ENCODE peak calls at places on chromosomes 13 and 19, in ten cellular contexts. F is fibroblast of pulmonary artery, M is nephron progenitor cell, Q is tibial nerve, T is endothelial cell, S is lower lobe of right lung, X is tibial artery, V is cardiac fibroblast, H is MCF 10A, U is brain microvascular endothelial cell. G is an unnamed sample.

GRCh38 chr13:46160474-46161066 is 21.4 kb downstream of the LCP1 start:
- DNase-seq in F (peak), M (peak), Q (no peak), T (peak), S (no peak), X (no peak), V (peak), H (peak), U (peak), G (peak)

GRCh38 chr13:45602183-45602582 is 13.4 kb downstream of the ERICH6B start:
- DNase-seq in F (peak), M (no peak), Q (no peak), T (no peak), S (no peak), X (no peak), V (peak), H (no peak), U (peak), G (no peak)

GRCh38 chr13:101556676-101557121 is 104.2 kb downstream of the ITGBL1 start:
- DNase-seq in F (peak), M (no peak), Q (no peak), T (no peak), S (no peak), X (peak), V (peak), H (no peak), U (no peak), G (no peak)

GRCh38 chr19:38034153-38034835 is 127.3 kb downstream of the SIPA1L3 start:
- DNase-seq in F (peak), M (no peak), Q (peak), T (no peak), S (no peak), X (peak), V (no peak), H (no peak), U (peak), G (no peak)

GRCh38 chr19:28290963-28291657 is 921.8 kb downstream of the UQCRFS1 start:
- DNase-seq in F (no peak), M (no peak), Q (no peak), T (no peak), S (no peak), X (no peak), V (no peak), H (no peak), U (no peak), G (no peak)

GRCh38 chr19:31546561-31546960 is 197.3 kb upstream of the TSHZ3 start:
- DNase-seq in F (no peak), M (no peak), Q (no peak), T (no peak), S (no peak), X (no peak), V (no peak), H (no peak), U (no peak), G (no peak)

GRCh38 chr13:102170295-102170694 is 231.6 kb downstream of the FGF14 start:
- DNase-seq in F (no peak), M (no peak), Q (no peak), T (no peak), S (no peak), X (no peak), V (no peak), H (no peak), U (no peak), G (no peak)

GRCh38 chr19:49475191-49475932 is 1.3 kb downstream of the FLT3LG start:
- DNase-seq in F (no peak), M (no peak), Q (no peak), T (no peak), S (no peak), X (no peak), V (no peak), H (no peak), U (no peak), G (no peak)

GRCh38 chr19:43380771-43381386 is 27.4 kb downstream of the CD177 start:
- DNase-seq in F (no peak), M (no peak), Q (no peak), T (no peak), S (no peak), X (no peak), V (no peak), H (no peak), U (no peak), G (no peak)

GRCh38 chr19:3162418-3163229 is 15.9 kb upstream of the S1PR4 start:
- DNase-seq in F (peak), M (no peak), Q (no peak), T (no peak), S (no peak), X (no peak), V (no peak), H (peak), U (no peak), G (no peak)

GRCh38 chr13:31538067-31539042 is 201.0 kb upstream of the RXFP2 start:
- DNase-seq in F (peak), M (no peak), Q (no peak), T (peak), S (no peak), X (peak), V (peak), H (peak), U (peak), G (peak)

GRCh38 chr13:44368062-44368591 is 5.5 kb upstream of the SERP2 start:
- DNase-seq in F (no peak), M (no peak), Q (no peak), T (no peak), S (no peak), X (no peak), V (no peak), H (no peak), U (no peak), G (peak)

GRCh38 chr13:93226623-93227279 is at the start of gene GPC6:
- DNase-seq in F (peak), M (peak), Q (peak), T (peak), S (no peak), X (no peak), V (peak), H (peak), U (peak), G (peak)

GRCh38 chr13:36526897-36527296 is 94.6 kb downstream of the CCNA1 start:
- DNase-seq in F (no peak), M (no peak), Q (no peak), T (no peak), S (peak), X (no peak), V (no peak), H (peak), U (no peak), G (no peak)

GRCh38 chr13:27355894-27356293 is 68.5 kb upstream of the GTF3A start:
- DNase-seq in F (no peak), M (peak), Q (no peak), T (no peak), S (no peak), X (no peak), V (no peak), H (no peak), U (no peak), G (no peak)

GRCh38 chr19:4523306-4524110 is 5.2 kb upstream of the PLIN4 start:
- DNase-seq in F (peak), M (peak), Q (peak), T (peak), S (peak), X (no peak), V (peak), H (peak), U (no peak), G (no peak)

GRCh38 chr19:38727868-38728660 is 16.2 kb downstream of the CAPN12 start:
- DNase-seq in F (peak), M (no peak), Q (no peak), T (no peak), S (no peak), X (no peak), V (peak), H (no peak), U (peak), G (no peak)

GRCh38 chr19:36051236-36051635 is 2.8 kb downstream of the THAP8 start:
- DNase-seq in F (no peak), M (peak), Q (no peak), T (peak), S (no peak), X (no peak), V (no peak), H (peak), U (no peak), G (no peak)

GRCh38 chr19:48633148-48634035 is 3.8 kb downstream of the DBP start:
- DNase-seq in F (no peak), M (no peak), Q (no peak), T (no peak), S (no peak), X (no peak), V (no peak), H (no peak), U (no peak), G (no peak)

GRCh38 chr19:18735752-18736151 is 52.3 kb downstream of the CRTC1 start:
- DNase-seq in F (no peak), M (no peak), Q (no peak), T (no peak), S (no peak), X (no peak), V (no peak), H (no peak), U (no peak), G (no peak)

GRCh38 chr19:48123907-48124675 is 13.5 kb upstream of the PLA2G4C start:
- DNase-seq in F (peak), M (no peak), Q (no peak), T (no peak), S (no peak), X (no peak), V (peak), H (peak), U (peak), G (peak)

GRCh38 chr19:16888629-16889371 is at the start of gene F2RL3:
- DNase-seq in F (peak), M (no peak), Q (no peak), T (peak), S (peak), X (peak), V (peak), H (no peak), U (peak), G (no peak)

GRCh38 chr13:110780410-110780809 is 66.9 kb downstream of the ING1 start:
- DNase-seq in F (no peak), M (no peak), Q (no peak), T (no peak), S (no peak), X (no peak), V (no peak), H (no peak), U (no peak), G (no peak)

GRCh38 chr13:47215741-47216140 is 318.9 kb upstream of the HTR2A start:
- DNase-seq in F (peak), M (no peak), Q (no peak), T (no peak), S (no peak), X (no peak), V (peak), H (peak), U (peak), G (peak)

GRCh38 chr13:20505405-20506366 is 20.0 kb downstream of the CRYL1 start:
- DNase-seq in F (no peak), M (no peak), Q (no peak), T (no peak), S (no peak), X (no peak), V (no peak), H (no peak), U (no peak), G (no peak)

GRCh38 chr19:16273005-16273404 is 51.6 kb upstream of the KLF2 start:
- DNase-seq in F (no peak), M (no peak), Q (no peak), T (no peak), S (no peak), X (peak), V (no peak), H (no peak), U (no peak), G (no peak)

GRCh38 chr19:27776020-27776419 is 1436.9 kb downstream of the UQCRFS1 start:
- DNase-seq in F (peak), M (no peak), Q (no peak), T (no peak), S (no peak), X (no peak), V (peak), H (peak), U (peak), G (peak)

GRCh38 chr19:1823539-1824251 is 11.6 kb upstream of the ATP8B3 start:
- DNase-seq in F (no peak), M (no peak), Q (no peak), T (no peak), S (no peak), X (no peak), V (no peak), H (no peak), U (no peak), G (no peak)

GRCh38 chr19:1582201-1582600 is 10.5 kb downstream of the MBD3 start:
- DNase-seq in F (no peak), M (no peak), Q (no peak), T (no peak), S (no peak), X (no peak), V (no peak), H (no peak), U (no peak), G (no peak)

GRCh38 chr13:110063490-110063889 is 243.5 kb downstream of the COL4A1 start:
- DNase-seq in F (no peak), M (no peak), Q (no peak), T (no peak), S (no peak), X (no peak), V (no peak), H (no peak), U (no peak), G (no peak)

GRCh38 chr19:2544576-2545415 is 68.9 kb downstream of the GADD45B start:
- DNase-seq in F (no peak), M (no peak), Q (no peak), T (no peak), S (peak), X (no peak), V (no peak), H (no peak), U (no peak), G (no peak)

GRCh38 chr19:887072-887471 is 5.9 kb downstream of the MED16 start:
- DNase-seq in F (peak), M (peak), Q (no peak), T (no peak), S (no peak), X (no peak), V (peak), H (no peak), U (peak), G (peak)

GRCh38 chr19:16676101-16676798 is 15.3 kb downstream of the TMEM38A start:
- DNase-seq in F (no peak), M (no peak), Q (no peak), T (no peak), S (no peak), X (no peak), V (no peak), H (peak), U (no peak), G (no peak)

GRCh38 chr13:49627831-49628652 is at the start of gene ARL11:
- DNase-seq in F (no peak), M (peak), Q (peak), T (peak), S (peak), X (peak), V (no peak), H (no peak), U (no peak), G (no peak)

GRCh38 chr13:101520672-101521071 is 68.2 kb downstream of the ITGBL1 start:
- DNase-seq in F (peak), M (no peak), Q (no peak), T (no peak), S (no peak), X (no peak), V (peak), H (peak), U (peak), G (peak)

GRCh38 chr13:107865643-107866006 is 349.7 kb downstream of the LIG4 start:
- DNase-seq in F (peak), M (no peak), Q (no peak), T (no peak), S (no peak), X (no peak), V (peak), H (no peak), U (no peak), G (no peak)

GRCh38 chr13:98706446-98707110 is 45.9 kb downstream of the SLC15A1 start:
- DNase-seq in F (peak), M (no peak), Q (no peak), T (no peak), S (no peak), X (no peak), V (no peak), H (peak), U (peak), G (no peak)

GRCh38 chr19:11155373-11156120 is at the start of gene SPC24:
- DNase-seq in F (peak), M (peak), Q (peak), T (peak), S (peak), X (peak), V (peak), H (peak), U (peak), G (peak)

GRCh38 chr19:11164278-11164677 is 8.7 kb upstream of the SPC24 start:
- DNase-seq in F (no peak), M (no peak), Q (no peak), T (no peak), S (no peak), X (no peak), V (peak), H (no peak), U (no peak), G (no peak)

GRCh38 chr19:11159598-11160001 is 4.0 kb upstream of the SPC24 start:
- DNase-seq in F (peak), M (no peak), Q (peak), T (no peak), S (no peak), X (peak), V (peak), H (no peak), U (no peak), G (no peak)

GRCh38 chr19:11164879-11165406 is 9.4 kb upstream of the SPC24 start:
- DNase-seq in F (peak), M (no peak), Q (peak), T (no peak), S (peak), X (peak), V (peak), H (no peak), U (no peak), G (no peak)

GRCh38 chr19:11160119-11160768 is 4.7 kb upstream of the SPC24 start:
- DNase-seq in F (peak), M (no peak), Q (no peak), T (no peak), S (no peak), X (no peak), V (peak), H (no peak), U (no peak), G (no peak)
- TF ChIP-seq CTCF in F (no peak), M (no peak), Q (no peak), T (no peak), S (no peak), X (no peak), V (no peak), H (no peak), U (no peak), G (peak)

DNA sequence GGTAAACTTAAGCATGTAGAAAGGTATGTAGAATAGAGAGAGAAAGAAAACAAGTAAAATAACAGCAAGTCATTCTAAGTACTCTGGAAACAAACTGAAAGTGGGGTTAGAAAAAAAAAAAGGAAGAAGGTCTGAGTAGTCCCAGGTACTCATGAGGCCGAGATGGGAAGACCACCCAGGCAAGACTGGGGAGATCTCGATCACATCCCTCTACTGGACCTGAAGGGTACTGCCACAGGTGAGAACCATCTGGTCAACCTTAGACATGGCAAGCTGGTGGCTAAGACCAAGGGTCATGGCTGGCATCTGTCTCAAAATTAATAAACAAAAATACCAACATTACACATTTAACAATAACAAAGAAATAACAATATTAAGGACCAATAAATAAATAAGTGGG is 36.3 kb upstream of the ZNF724 start:
- DNase-seq in F (no peak), M (no peak), Q (no peak), T (no peak), S (no peak), X (no peak), V (no peak), H (no peak), U (no peak), G (no peak)
- TF ChIP-seq CTCF in F (peak), M (peak), Q (no peak), T (peak), S (peak), X (no peak), V (peak), H (peak), U (peak), G (peak)

GRCh38 chr19:13155472-13156284 is 5.5 kb downstream of the IER2 start:
- DNase-seq in F (peak), M (peak), Q (peak), T (peak), S (peak), X (peak), V (peak), H (peak), U (peak), G (peak)
- TF ChIP-seq CTCF in F (no peak), M (no peak), Q (no peak), T (no peak), S (no peak), X (no peak), V (no peak), H (no peak), U (no peak), G (no peak)

GRCh38 chr19:52028780-52029123 is 573 bp upstream of the ZNF614 start:
- DNase-seq in F (no peak), M (no peak), Q (no peak), T (no peak), S (no peak), X (no peak), V (no peak), H (no peak), U (no peak), G (no peak)

GRCh38 chr19:52034051-52034728 is 6.0 kb upstream of the ZNF614 start:
- DNase-seq in F (peak), M (no peak), Q (no peak), T (no peak), S (no peak), X (no peak), V (peak), H (peak), U (no peak), G (no peak)

GRCh38 chr19:52028027-52028779 is at the start of gene ZNF614:
- DNase-seq in F (peak), M (peak), Q (peak), T (peak), S (peak), X (peak), V (peak), H (peak), U (peak), G (peak)
- TF ChIP-seq CTCF in F (no peak), M (no peak), Q (no peak), T (no peak), S (no peak), X (no peak), V (no peak), H (no peak), U (no peak), G (no peak)

DNA sequence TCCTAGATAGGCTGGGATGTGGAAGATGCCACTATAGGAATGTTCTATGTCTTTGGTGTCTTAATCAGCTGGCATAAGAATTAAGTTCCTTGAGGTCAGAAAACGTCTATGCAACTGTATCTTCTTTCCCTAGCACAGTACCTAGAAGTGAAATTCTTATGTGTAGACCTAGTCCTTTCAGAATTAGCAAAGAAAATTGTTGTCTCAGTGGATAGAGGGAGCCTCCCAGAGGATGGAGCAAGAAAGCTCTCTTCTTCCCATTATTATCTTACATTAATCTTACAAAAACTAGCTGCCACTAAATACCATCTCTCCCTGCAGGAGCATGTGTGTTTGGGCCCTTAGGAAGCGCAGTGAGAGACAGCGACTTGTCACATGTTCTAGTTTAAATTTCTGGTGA is 11.6 kb downstream of the CLDN10 start:
- DNase-seq in F (peak), M (no peak), Q (no peak), T (no peak), S (no peak), X (no peak), V (peak), H (peak), U (no peak), G (peak)
- TF ChIP-seq CTCF in F (peak), M (no peak), Q (no peak), T (no peak), S (no peak), X (no peak), V (peak), H (peak), U (peak), G (peak)

G was measured in HFFc6.